ENCODE peak calls at places on chromosome 21, in seven cellular contexts. One of them, this sample, is unnamed.

GRCh38 chr21:44722701-44723100 is 11.3 kb upstream of the TSPEAR start:
- DNase-seq in psoas muscle: no peak
- DNase-seq in stimulated activated CD4-positive, alpha-beta T cell treated with anti-CD3 and anti-CD28 coated beads, Interleukin-1b, Interleukin-23, amount 100 ng/mL, for 24 hours: no peak
- DNase-seq in T-helper 2 cell: no peak
- DNase-seq in occipital lobe: no peak
- DNase-seq in tibial artery: no peak
- DNase-seq in HuH-7.5: no peak
- DNase-seq in this sample: no peak

GRCh38 chr21:32753818-32754610 is 17.5 kb downstream of the PAXBP1 start:
- DNase-seq in psoas muscle: no peak
- DNase-seq in stimulated activated CD4-positive, alpha-beta T cell treated with anti-CD3 and anti-CD28 coated beads, Interleukin-1b, Interleukin-23, amount 100 ng/mL, for 24 hours: no peak
- DNase-seq in T-helper 2 cell: no peak
- DNase-seq in occipital lobe: no peak
- DNase-seq in tibial artery: no peak
- DNase-seq in HuH-7.5: no peak
- DNase-seq in this sample: no peak

GRCh38 chr21:17436626-17437111 is 76.2 kb upstream of the CXADR start:
- DNase-seq in psoas muscle: no peak
- DNase-seq in stimulated activated CD4-positive, alpha-beta T cell treated with anti-CD3 and anti-CD28 coated beads, Interleukin-1b, Interleukin-23, amount 100 ng/mL, for 24 hours: no peak
- DNase-seq in T-helper 2 cell: no peak
- DNase-seq in occipital lobe: no peak
- DNase-seq in tibial artery: no peak
- DNase-seq in HuH-7.5: no peak
- DNase-seq in this sample: no peak

GRCh38 chr21:35649186-35649585 is 411.1 kb downstream of the SETD4 start:
- DNase-seq in psoas muscle: no peak
- DNase-seq in stimulated activated CD4-positive, alpha-beta T cell treated with anti-CD3 and anti-CD28 coated beads, Interleukin-1b, Interleukin-23, amount 100 ng/mL, for 24 hours: no peak
- DNase-seq in T-helper 2 cell: no peak
- DNase-seq in occipital lobe: no peak
- DNase-seq in tibial artery: no peak
- DNase-seq in HuH-7.5: no peak
- DNase-seq in this sample: no peak

GRCh38 chr21:28280611-28281010 is 712.1 kb downstream of the LTN1 start:
- DNase-seq in psoas muscle: no peak
- DNase-seq in stimulated activated CD4-positive, alpha-beta T cell treated with anti-CD3 and anti-CD28 coated beads, Interleukin-1b, Interleukin-23, amount 100 ng/mL, for 24 hours: no peak
- DNase-seq in T-helper 2 cell: no peak
- DNase-seq in occipital lobe: no peak
- DNase-seq in tibial artery: no peak
- DNase-seq in HuH-7.5: no peak
- DNase-seq in this sample: no peak

GRCh38 chr21:34344058-34344425 is 19.8 kb upstream of the KCNE2 start:
- DNase-seq in psoas muscle: no peak
- DNase-seq in stimulated activated CD4-positive, alpha-beta T cell treated with anti-CD3 and anti-CD28 coated beads, Interleukin-1b, Interleukin-23, amount 100 ng/mL, for 24 hours: no peak
- DNase-seq in T-helper 2 cell: no peak
- DNase-seq in occipital lobe: no peak
- DNase-seq in tibial artery: no peak
- DNase-seq in HuH-7.5: no peak
- DNase-seq in this sample: no peak

GRCh38 chr21:31530918-31531705 is 128.4 kb upstream of the SOD1 start:
- DNase-seq in psoas muscle: no peak
- DNase-seq in stimulated activated CD4-positive, alpha-beta T cell treated with anti-CD3 and anti-CD28 coated beads, Interleukin-1b, Interleukin-23, amount 100 ng/mL, for 24 hours: no peak
- DNase-seq in T-helper 2 cell: no peak
- DNase-seq in occipital lobe: peak
- DNase-seq in tibial artery: no peak
- DNase-seq in HuH-7.5: no peak
- DNase-seq in this sample: no peak

GRCh38 chr21:29499734-29500343 is 201.1 kb downstream of the BACH1 start:
- DNase-seq in psoas muscle: no peak
- DNase-seq in stimulated activated CD4-positive, alpha-beta T cell treated with anti-CD3 and anti-CD28 coated beads, Interleukin-1b, Interleukin-23, amount 100 ng/mL, for 24 hours: no peak
- DNase-seq in T-helper 2 cell: no peak
- DNase-seq in occipital lobe: no peak
- DNase-seq in tibial artery: no peak
- DNase-seq in HuH-7.5: peak
- DNase-seq in this sample: no peak

GRCh38 chr21:39601194-39601940 is 11.4 kb upstream of the B3GALT5 start:
- DNase-seq in psoas muscle: no peak
- DNase-seq in stimulated activated CD4-positive, alpha-beta T cell treated with anti-CD3 and anti-CD28 coated beads, Interleukin-1b, Interleukin-23, amount 100 ng/mL, for 24 hours: no peak
- DNase-seq in T-helper 2 cell: no peak
- DNase-seq in occipital lobe: no peak
- DNase-seq in tibial artery: no peak
- DNase-seq in HuH-7.5: no peak
- DNase-seq in this sample: no peak

GRCh38 chr21:43667191-43667904 is 8.0 kb downstream of the RRP1B start:
- DNase-seq in psoas muscle: no peak
- DNase-seq in stimulated activated CD4-positive, alpha-beta T cell treated with anti-CD3 and anti-CD28 coated beads, Interleukin-1b, Interleukin-23, amount 100 ng/mL, for 24 hours: no peak
- DNase-seq in T-helper 2 cell: no peak
- DNase-seq in occipital lobe: no peak
- DNase-seq in tibial artery: no peak
- DNase-seq in HuH-7.5: no peak
- DNase-seq in this sample: no peak

GRCh38 chr21:34877485-34878128 is 171.5 kb downstream of the RUNX1 start:
- DNase-seq in psoas muscle: no peak
- DNase-seq in stimulated activated CD4-positive, alpha-beta T cell treated with anti-CD3 and anti-CD28 coated beads, Interleukin-1b, Interleukin-23, amount 100 ng/mL, for 24 hours: no peak
- DNase-seq in T-helper 2 cell: no peak
- DNase-seq in occipital lobe: no peak
- DNase-seq in tibial artery: no peak
- DNase-seq in HuH-7.5: no peak
- DNase-seq in this sample: no peak

GRCh38 chr21:33425825-33426224 is 22.6 kb downstream of the IFNGR2 start:
- DNase-seq in psoas muscle: no peak
- DNase-seq in stimulated activated CD4-positive, alpha-beta T cell treated with anti-CD3 and anti-CD28 coated beads, Interleukin-1b, Interleukin-23, amount 100 ng/mL, for 24 hours: no peak
- DNase-seq in T-helper 2 cell: no peak
- DNase-seq in occipital lobe: no peak
- DNase-seq in tibial artery: no peak
- DNase-seq in HuH-7.5: no peak
- DNase-seq in this sample: no peak

GRCh38 chr21:41651830-41652229 is 115.0 kb downstream of the RIPK4 start:
- DNase-seq in psoas muscle: no peak
- DNase-seq in stimulated activated CD4-positive, alpha-beta T cell treated with anti-CD3 and anti-CD28 coated beads, Interleukin-1b, Interleukin-23, amount 100 ng/mL, for 24 hours: no peak
- DNase-seq in T-helper 2 cell: no peak
- DNase-seq in occipital lobe: no peak
- DNase-seq in tibial artery: no peak
- DNase-seq in HuH-7.5: no peak
- DNase-seq in this sample: no peak

GRCh38 chr21:25350056-25350455 is 257.2 kb downstream of the MRPL39 start:
- DNase-seq in psoas muscle: no peak
- DNase-seq in stimulated activated CD4-positive, alpha-beta T cell treated with anti-CD3 and anti-CD28 coated beads, Interleukin-1b, Interleukin-23, amount 100 ng/mL, for 24 hours: no peak
- DNase-seq in T-helper 2 cell: no peak
- DNase-seq in occipital lobe: no peak
- DNase-seq in tibial artery: no peak
- DNase-seq in HuH-7.5: no peak
- DNase-seq in this sample: no peak

GRCh38 chr21:16187603-16188002 is 457.8 kb downstream of the USP25 start:
- DNase-seq in psoas muscle: no peak
- DNase-seq in stimulated activated CD4-positive, alpha-beta T cell treated with anti-CD3 and anti-CD28 coated beads, Interleukin-1b, Interleukin-23, amount 100 ng/mL, for 24 hours: no peak
- DNase-seq in T-helper 2 cell: no peak
- DNase-seq in occipital lobe: no peak
- DNase-seq in tibial artery: no peak
- DNase-seq in HuH-7.5: no peak
- DNase-seq in this sample: no peak

GRCh38 chr21:46621457-46622182 is 13.9 kb upstream of the PRMT2 start:
- DNase-seq in psoas muscle: no peak
- DNase-seq in stimulated activated CD4-positive, alpha-beta T cell treated with anti-CD3 and anti-CD28 coated beads, Interleukin-1b, Interleukin-23, amount 100 ng/mL, for 24 hours: no peak
- DNase-seq in T-helper 2 cell: no peak
- DNase-seq in occipital lobe: peak
- DNase-seq in tibial artery: no peak
- DNase-seq in HuH-7.5: no peak
- DNase-seq in this sample: no peak

GRCh38 chr21:43806017-43806710 is 16.8 kb downstream of the RRP1 start:
- DNase-seq in psoas muscle: no peak
- DNase-seq in stimulated activated CD4-positive, alpha-beta T cell treated with anti-CD3 and anti-CD28 coated beads, Interleukin-1b, Interleukin-23, amount 100 ng/mL, for 24 hours: no peak
- DNase-seq in T-helper 2 cell: no peak
- DNase-seq in occipital lobe: no peak
- DNase-seq in tibial artery: no peak
- DNase-seq in HuH-7.5: no peak
- DNase-seq in this sample: no peak

GRCh38 chr21:46517361-46517760 is 58.7 kb downstream of the DIP2A start:
- DNase-seq in psoas muscle: peak
- DNase-seq in stimulated activated CD4-positive, alpha-beta T cell treated with anti-CD3 and anti-CD28 coated beads, Interleukin-1b, Interleukin-23, amount 100 ng/mL, for 24 hours: no peak
- DNase-seq in T-helper 2 cell: no peak
- DNase-seq in occipital lobe: no peak
- DNase-seq in tibial artery: no peak
- DNase-seq in HuH-7.5: no peak
- DNase-seq in this sample: peak

GRCh38 chr21:33374080-33374873 is 28.9 kb upstream of the IFNGR2 start:
- DNase-seq in psoas muscle: no peak
- DNase-seq in stimulated activated CD4-positive, alpha-beta T cell treated with anti-CD3 and anti-CD28 coated beads, Interleukin-1b, Interleukin-23, amount 100 ng/mL, for 24 hours: no peak
- DNase-seq in T-helper 2 cell: peak
- DNase-seq in occipital lobe: no peak
- DNase-seq in tibial artery: no peak
- DNase-seq in HuH-7.5: no peak
- DNase-seq in this sample: peak

GRCh38 chr21:37253991-37254390 is 13.1 kb downstream of the VPS26C start:
- DNase-seq in psoas muscle: no peak
- DNase-seq in stimulated activated CD4-positive, alpha-beta T cell treated with anti-CD3 and anti-CD28 coated beads, Interleukin-1b, Interleukin-23, amount 100 ng/mL, for 24 hours: no peak
- DNase-seq in T-helper 2 cell: no peak
- DNase-seq in occipital lobe: no peak
- DNase-seq in tibial artery: no peak
- DNase-seq in HuH-7.5: no peak
- DNase-seq in this sample: no peak

GRCh38 chr21:38474124-38474523 is 24.2 kb downstream of the ERG start:
- DNase-seq in psoas muscle: no peak
- DNase-seq in stimulated activated CD4-positive, alpha-beta T cell treated with anti-CD3 and anti-CD28 coated beads, Interleukin-1b, Interleukin-23, amount 100 ng/mL, for 24 hours: no peak
- DNase-seq in T-helper 2 cell: no peak
- DNase-seq in occipital lobe: no peak
- DNase-seq in tibial artery: no peak
- DNase-seq in HuH-7.5: no peak
- DNase-seq in this sample: peak

GRCh38 chr21:41425954-41426655 is at the start of gene MX1:
- DNase-seq in psoas muscle: peak
- DNase-seq in stimulated activated CD4-positive, alpha-beta T cell treated with anti-CD3 and anti-CD28 coated beads, Interleukin-1b, Interleukin-23, amount 100 ng/mL, for 24 hours: peak
- DNase-seq in T-helper 2 cell: peak
- DNase-seq in occipital lobe: peak
- DNase-seq in tibial artery: peak
- DNase-seq in HuH-7.5: peak
- DNase-seq in this sample: peak

GRCh38 chr21:38181101-38181500 is 75.7 kb upstream of the KCNJ15 start:
- DNase-seq in psoas muscle: no peak
- DNase-seq in stimulated activated CD4-positive, alpha-beta T cell treated with anti-CD3 and anti-CD28 coated beads, Interleukin-1b, Interleukin-23, amount 100 ng/mL, for 24 hours: no peak
- DNase-seq in T-helper 2 cell: no peak
- DNase-seq in occipital lobe: no peak
- DNase-seq in tibial artery: no peak
- DNase-seq in HuH-7.5: no peak
- DNase-seq in this sample: no peak

GRCh38 chr21:45002381-45003204 is 62.8 kb downstream of the SLX9 start:
- DNase-seq in psoas muscle: peak
- DNase-seq in stimulated activated CD4-positive, alpha-beta T cell treated with anti-CD3 and anti-CD28 coated beads, Interleukin-1b, Interleukin-23, amount 100 ng/mL, for 24 hours: no peak
- DNase-seq in T-helper 2 cell: no peak
- DNase-seq in occipital lobe: no peak
- DNase-seq in tibial artery: peak
- DNase-seq in HuH-7.5: no peak
- DNase-seq in this sample: peak

GRCh38 chr21:26405735-26406361 is 167.2 kb downstream of the CYYR1 start:
- DNase-seq in psoas muscle: no peak
- DNase-seq in stimulated activated CD4-positive, alpha-beta T cell treated with anti-CD3 and anti-CD28 coated beads, Interleukin-1b, Interleukin-23, amount 100 ng/mL, for 24 hours: no peak
- DNase-seq in T-helper 2 cell: no peak
- DNase-seq in occipital lobe: no peak
- DNase-seq in tibial artery: no peak
- DNase-seq in HuH-7.5: no peak
- DNase-seq in this sample: no peak

GRCh38 chr21:42493109-42494060 is 2.6 kb downstream of the RSPH1 start:
- DNase-seq in psoas muscle: no peak
- DNase-seq in stimulated activated CD4-positive, alpha-beta T cell treated with anti-CD3 and anti-CD28 coated beads, Interleukin-1b, Interleukin-23, amount 100 ng/mL, for 24 hours: no peak
- DNase-seq in T-helper 2 cell: no peak
- DNase-seq in occipital lobe: no peak
- DNase-seq in tibial artery: no peak
- DNase-seq in HuH-7.5: no peak
- DNase-seq in this sample: no peak

GRCh38 chr21:35095859-35096291 is 46.8 kb upstream of the RUNX1 start:
- DNase-seq in psoas muscle: no peak
- DNase-seq in stimulated activated CD4-positive, alpha-beta T cell treated with anti-CD3 and anti-CD28 coated beads, Interleukin-1b, Interleukin-23, amount 100 ng/mL, for 24 hours: no peak
- DNase-seq in T-helper 2 cell: no peak
- DNase-seq in occipital lobe: no peak
- DNase-seq in tibial artery: no peak
- DNase-seq in HuH-7.5: no peak
- DNase-seq in this sample: no peak

GRCh38 chr21:38289697-38290096 is 32.9 kb downstream of the KCNJ15 start:
- DNase-seq in psoas muscle: no peak
- DNase-seq in stimulated activated CD4-positive, alpha-beta T cell treated with anti-CD3 and anti-CD28 coated beads, Interleukin-1b, Interleukin-23, amount 100 ng/mL, for 24 hours: no peak
- DNase-seq in T-helper 2 cell: no peak
- DNase-seq in occipital lobe: no peak
- DNase-seq in tibial artery: peak
- DNase-seq in HuH-7.5: no peak
- DNase-seq in this sample: no peak

GRCh38 chr21:17371470-17371869 is 141.4 kb upstream of the CXADR start:
- DNase-seq in psoas muscle: no peak
- DNase-seq in stimulated activated CD4-positive, alpha-beta T cell treated with anti-CD3 and anti-CD28 coated beads, Interleukin-1b, Interleukin-23, amount 100 ng/mL, for 24 hours: no peak
- DNase-seq in T-helper 2 cell: no peak
- DNase-seq in occipital lobe: no peak
- DNase-seq in tibial artery: no peak
- DNase-seq in HuH-7.5: no peak
- DNase-seq in this sample: no peak

This sample was measured in heart left ventricle.